ENCODE peak calls at places on chromosomes 16 and 17, in eight cellular contexts. D, F, K, N, E, G, P and C are unnamed samples.

GRCh38 chr17:41965694-41966375 is 760 bp upstream of the CNP start:
- DNase-seq in E (peak; percentile 86), F (peak; percentile 44), G (no peak), P (peak; percentile 79), D (peak; percentile 71), N (peak; percentile 76), K (peak; percentile 91), C (peak; percentile 45)

GRCh38 chr17:28948342-28948741 is 3.0 kb downstream of the PHF12 start:
- DNase-seq in E (no peak), N (no peak), K (no peak), P (no peak), F (no peak), G (no peak), D (no peak), C (no peak)

GRCh38 chr16:1645914-1646525 is 32.1 kb upstream of the JPT2 start:
- DNase-seq in N (no peak), F (no peak), P (no peak), E (no peak), K (peak; percentile 77), G (no peak), D (peak; percentile 79), C (no peak)

GRCh38 chr17:49528966-49529365 is 33.9 kb downstream of the NGFR start:
- DNase-seq in D (no peak), N (no peak), K (no peak), P (no peak), E (peak; percentile 34), G (no peak), F (no peak), C (no peak)

GRCh38 chr16:11127610-11128195 is 128.3 kb downstream of the SOCS1 start:
- DNase-seq in P (no peak), D (no peak), N (no peak), F (no peak), K (no peak), G (no peak), E (no peak), C (no peak)

GRCh38 chr16:30401768-30402425 is 5.5 kb upstream of the ZNF771 start:
- DNase-seq in F (no peak), P (no peak), K (no peak), G (no peak), E (no peak), D (peak; percentile 35), N (peak; percentile 8), C (no peak)

GRCh38 chr16:84460406-84461028 is 43.9 kb downstream of the MEAK7 start:
- DNase-seq in F (no peak), D (no peak), K (no peak), P (no peak), E (peak; percentile 52), N (no peak), G (no peak), C (no peak)

GRCh38 chr16:21644674-21645073 is 7.7 kb downstream of the IGSF6 start:
- DNase-seq in G (no peak), F (no peak), E (no peak), D (no peak), N (no peak), P (no peak), K (no peak), C (no peak)

GRCh38 chr17:73591278-73592078 is 52.8 kb downstream of the SDK2 start:
- DNase-seq in G (no peak), E (peak; percentile 92), N (peak; percentile 28), D (no peak), K (no peak), F (no peak), P (no peak), C (no peak)

GRCh38 chr17:40564883-40565744 is at the start of gene CCR7:
- DNase-seq in P (no peak), K (no peak), N (no peak), G (no peak), F (no peak), D (no peak), E (peak; percentile 94), C (no peak)

GRCh38 chr16:84141143-84141670 is 3.8 kb downstream of the HSDL1 start:
- DNase-seq in E (no peak), K (no peak), G (no peak), P (no peak), N (no peak), D (peak; percentile 31), F (no peak), C (no peak)

GRCh38 chr17:75843577-75844529 is at the start of gene UNC13D:
- DNase-seq in E (peak; percentile 95), F (no peak), K (no peak), N (peak; percentile 77), D (no peak), G (no peak), P (no peak), C (no peak)

GRCh38 chr17:81568416-81568815 is 16.3 kb upstream of the FAAP100 start:
- DNase-seq in E (no peak), N (peak; percentile 30), D (no peak), P (no peak), K (no peak), F (no peak), G (no peak), C (no peak)

GRCh38 chr17:81567191-81567590 is 15.0 kb upstream of the FAAP100 start:
- DNase-seq in N (peak; percentile 4), E (no peak), G (no peak), F (no peak), P (no peak), K (no peak), D (no peak), C (no peak)

GRCh38 chr17:81565231-81565630 is 13.1 kb upstream of the FAAP100 start:
- DNase-seq in E (no peak), D (no peak), G (no peak), K (no peak), N (peak; percentile 42), F (no peak), P (no peak), C (no peak)

GRCh38 chr17:81564778-81565177 is 12.6 kb upstream of the FAAP100 start:
- DNase-seq in N (peak; percentile 23), F (no peak), P (no peak), K (no peak), D (no peak), E (no peak), G (no peak), C (no peak)

DNA sequence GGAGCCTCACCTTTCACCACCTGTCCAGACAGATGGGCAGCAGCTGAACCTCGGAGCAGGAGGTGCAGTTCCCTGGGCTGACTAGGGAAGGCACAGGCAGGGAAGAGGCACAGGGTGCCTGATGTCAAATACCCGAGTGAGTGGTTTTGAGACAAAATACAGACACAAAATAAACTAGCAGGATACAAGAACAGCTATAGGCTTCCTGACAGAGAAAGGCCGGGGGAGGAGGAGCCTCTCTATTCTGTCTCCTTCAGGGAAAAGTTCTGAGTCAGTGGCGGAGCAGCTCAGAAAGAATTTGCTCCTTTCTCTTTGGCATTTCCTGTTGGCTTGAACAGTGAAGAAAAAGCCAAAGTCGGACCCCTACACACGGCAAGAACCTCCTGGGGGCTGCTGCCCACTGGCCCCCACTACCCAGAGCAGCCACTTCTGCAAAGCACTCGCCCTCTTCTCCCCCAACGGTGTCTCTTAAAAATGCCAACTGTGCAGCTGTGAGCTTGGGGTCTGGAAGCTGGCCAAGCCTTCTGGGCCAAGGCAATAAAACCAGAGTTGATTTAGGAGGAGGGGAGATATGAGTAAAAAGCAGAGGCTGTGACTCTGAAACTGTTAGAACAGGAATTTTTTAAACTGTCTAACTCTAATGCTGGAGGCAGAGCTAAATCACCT is 14.4 kb upstream of the FAAP100 start:
- DNase-seq in P (no peak), E (no peak), F (peak; percentile 59), K (peak; percentile 81), D (peak; percentile 89), G (peak; percentile 79), N (peak; percentile 86), C (peak; percentile 61)
- H3K9me3 ChIP-seq in P (no peaks in the 10 kb centered on the region), E (no peaks in the 10 kb centered on the region), F (no peaks in the 10 kb centered on the region), K (no peaks in the 10 kb centered on the region), D (no peaks in the 10 kb centered on the region), G (no peaks in the 10 kb centered on the region), N (no peaks in the 10 kb centered on the region), C (no peaks in the 10 kb centered on the region)

GRCh38 chr16:35687781-35688180 is 2228.4 kb downstream of the TP53TG3F start:
- DNase-seq in G (no peak), F (no peak), D (no peak), P (no peak), N (no peak), K (no peak), E (no peak), C (no peak)

GRCh38 chr16:35687071-35687470 is 2227.7 kb downstream of the TP53TG3F start:
- DNase-seq in K (no peak), G (no peak), D (no peak), N (no peak), P (no peak), E (no peak), F (no peak), C (no peak)

GRCh38 chr16:35686595-35686994 is 2227.2 kb downstream of the TP53TG3F start:
- DNase-seq in F (no peak), G (no peak), N (no peak), D (no peak), K (no peak), E (no peak), P (no peak), C (no peak)

GRCh38 chr16:35689764-35690163 is 2230.4 kb downstream of the TP53TG3F start:
- DNase-seq in D (no peak), N (no peak), F (no peak), E (no peak), P (no peak), K (no peak), G (no peak), C (no peak)

GRCh38 chr16:35685085-35685484 is 2225.7 kb downstream of the TP53TG3F start:
- DNase-seq in E (no peak), N (no peak), G (no peak), P (no peak), F (no peak), D (no peak), K (no peak), C (no peak)
- H3K9me3 ChIP-seq in E (peaks cover 77% of the 10 kb centered on the region), N (no peaks in the 10 kb centered on the region), G (peaks cover 42% of the 10 kb centered on the region), P (peaks cover 25% of the 10 kb centered on the region), F (peaks cover 11% of the 10 kb centered on the region), D (no peaks in the 10 kb centered on the region), K (no peaks in the 10 kb centered on the region), C (peaks cover 19% of the 10 kb centered on the region)

DNA sequence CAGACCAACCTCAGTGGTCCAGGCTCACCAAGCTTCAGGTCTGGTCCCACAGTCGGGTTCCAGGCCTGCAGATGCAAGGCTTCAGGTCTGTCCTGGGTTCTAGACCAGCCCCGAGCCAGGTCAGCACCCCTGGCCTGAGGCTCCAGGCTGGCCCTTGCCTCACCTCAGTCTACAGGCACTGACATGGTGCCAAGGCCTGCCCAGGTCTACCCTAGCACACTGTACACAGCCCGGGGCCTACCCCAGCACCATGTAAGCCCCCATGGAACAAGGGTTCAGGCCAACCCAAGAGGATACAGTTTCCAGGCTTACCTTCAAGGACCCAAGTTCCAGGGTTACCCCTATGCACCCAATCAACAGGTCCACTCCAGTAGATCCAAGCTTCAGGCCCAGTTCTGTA is 26.8 kb downstream of the ZFP1 start:
- DNase-seq in N (no peak), P (no peak), K (no peak), D (no peak), G (no peak), F (no peak), E (no peak), C (no peak)
- H3K9me3 ChIP-seq in N (peaks cover 6% of the 10 kb centered on the region), P (peaks cover 17% of the 10 kb centered on the region), K (no peaks in the 10 kb centered on the region), D (peaks cover 87% of the 10 kb centered on the region), G (peaks cover 35% of the 10 kb centered on the region), F (peaks cover 83% of the 10 kb centered on the region), E (peaks cover 84% of the 10 kb centered on the region), C (peaks cover 91% of the 10 kb centered on the region)

DNA sequence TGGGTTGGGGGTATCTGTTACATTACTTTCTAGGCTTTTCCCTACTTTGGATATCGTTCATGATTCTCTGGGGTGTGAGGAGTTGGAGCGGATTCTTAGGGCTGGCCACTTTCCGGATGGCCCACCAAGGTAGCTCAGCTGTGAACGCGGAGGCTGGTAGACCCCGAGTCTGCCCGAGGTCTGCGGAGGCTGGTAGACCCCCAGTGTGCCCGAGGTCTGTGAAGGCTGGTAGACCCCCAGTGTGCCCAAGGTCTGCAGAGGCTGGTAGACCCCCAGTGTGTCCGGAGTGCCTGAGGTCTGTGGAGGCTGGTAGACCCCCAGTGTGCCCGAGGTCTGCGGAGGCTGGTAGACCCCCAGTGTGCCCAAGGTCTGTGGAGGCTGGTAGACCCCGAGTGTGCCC is 99.2 kb upstream of the ZNF469 start:
- DNase-seq in N (no peak), P (no peak), F (no peak), E (no peak), G (no peak), K (no peak), D (no peak), C (peak; percentile 4)
- H3K9me3 ChIP-seq in N (no peaks in the 10 kb centered on the region), P (peaks cover 4% of the 10 kb centered on the region), F (peaks cover 17% of the 10 kb centered on the region), E (peaks cover 26% of the 10 kb centered on the region), G (peaks cover 56% of the 10 kb centered on the region), K (no peaks in the 10 kb centered on the region), D (peaks cover 47% of the 10 kb centered on the region), C (peaks cover 32% of the 10 kb centered on the region)